ENCODE peak calls at places on chromosomes 13 and 19, in seven cellular contexts. D is breast epithelium; E is GM12878; N is CD8-positive, alpha-beta memory T cell; C is astrocyte; V is AG10803; S is left lung. X is an unnamed sample.
A peak's percentile ranks its signal among the peaks of the same experiment; 100 is the strongest.

GRCh38 chr19:50496189-50497029 is 14.6 kb downstream of the JOSD2 start:
- DNase-seq in D (no peak), E (no peak), N (no peak), C (no peak), V (no peak), S (no peak), X (no peak)

GRCh38 chr19:17686592-17687042 is 1.5 kb downstream of the UNC13A start:
- DNase-seq in D (no peak), E (no peak), N (no peak), C (no peak), V (no peak), S (no peak), X (no peak)

GRCh38 chr13:97781891-97782305 is 171.6 kb upstream of the IPO5 start:
- DNase-seq in D (no peak), E (no peak), N (no peak), C (no peak), V (no peak), S (no peak), X (no peak)

GRCh38 chr13:24076636-24077035 is 83.9 kb upstream of the SPATA13 start:
- DNase-seq in D (no peak), E (no peak), N (no peak), C (no peak), V (no peak), S (no peak), X (no peak)

GRCh38 chr13:36999054-36999927 is at the start of gene ALG5:
- DNase-seq in D (peak; percentile 78), E (peak; percentile 44), N (peak; percentile 97), C (peak; percentile 75), V (peak; percentile 87), S (peak; percentile 91), X (peak; percentile 59)

GRCh38 chr13:37059136-37059847 is at the start of gene SUPT20H:
- DNase-seq in D (peak; percentile 88), E (peak; percentile 47), N (peak; percentile 90), C (peak; percentile 84), V (peak; percentile 90), S (peak; percentile 95), X (peak; percentile 67)

GRCh38 chr19:45468159-45468651 is 409 bp downstream of the FOSB start:
- DNase-seq in D (no peak), E (no peak), N (no peak), C (no peak), V (peak; percentile 24), S (peak; percentile 53), X (no peak)

GRCh38 chr13:98761126-98761978 is 8.9 kb upstream of the SLC15A1 start:
- DNase-seq in D (no peak), E (peak; percentile 11), N (no peak), C (peak; percentile 25), V (peak; percentile 78), S (no peak), X (no peak)

GRCh38 chr19:307111-307531 is 15.9 kb upstream of the PLPP2 start:
- DNase-seq in D (no peak), E (no peak), N (no peak), C (no peak), V (no peak), S (no peak), X (no peak)

GRCh38 chr13:113603116-113603710 is 18.7 kb downstream of the TFDP1 start:
- DNase-seq in D (no peak), E (no peak), N (no peak), C (no peak), V (no peak), S (no peak), X (no peak)

GRCh38 chr19:12647490-12648071 is 19.0 kb downstream of the MAN2B1 start:
- DNase-seq in D (no peak), E (no peak), N (peak; percentile 29), C (no peak), V (peak; percentile 16), S (peak; percentile 71), X (no peak)

GRCh38 chr13:95480131-95480545 is 72.4 kb upstream of the CLDN10 start:
- DNase-seq in D (no peak), E (peak; percentile 71), N (no peak), C (no peak), V (no peak), S (peak; percentile 70), X (no peak)

GRCh38 chr19:56162258-56162657 is 13.6 kb upstream of the GALP start:
- DNase-seq in D (no peak), E (no peak), N (no peak), C (peak; percentile 20), V (no peak), S (no peak), X (no peak)

GRCh38 chr19:18304496-18305312 is 18.2 kb downstream of the LSM4 start:
- DNase-seq in D (peak; percentile 75), E (no peak), N (peak; percentile 78), C (peak; percentile 70), V (peak; percentile 71), S (peak; percentile 86), X (no peak)

GRCh38 chr19:38837656-38838121 is 6.1 kb upstream of the ECH1 start:
- DNase-seq in D (no peak), E (no peak), N (no peak), C (no peak), V (no peak), S (no peak), X (no peak)

GRCh38 chr19:10641248-10641647 is 12.9 kb upstream of the ILF3 start:
- DNase-seq in D (no peak), E (no peak), N (no peak), C (no peak), V (no peak), S (no peak), X (no peak)

GRCh38 chr19:51811344-51811743 is 16.4 kb downstream of the FPR3 start:
- DNase-seq in D (no peak), E (no peak), N (no peak), C (no peak), V (no peak), S (peak; percentile 78), X (no peak)

GRCh38 chr13:36282818-36283432 is 14.7 kb downstream of the CCDC169 start:
- DNase-seq in D (no peak), E (no peak), N (peak; percentile 19), C (peak; percentile 28), V (peak; percentile 50), S (no peak), X (no peak)

GRCh38 chr19:41321600-41322270 is 11.8 kb downstream of the CCDC97 start:
- DNase-seq in D (no peak), E (no peak), N (no peak), C (peak; percentile 80), V (peak; percentile 70), S (peak; percentile 49), X (no peak)

GRCh38 chr19:10505583-10506229 is 2.5 kb upstream of the KEAP1 start:
- DNase-seq in D (peak; percentile 53), E (no peak), N (peak; percentile 73), C (no peak), V (peak; percentile 61), S (peak; percentile 79), X (no peak)

GRCh38 chr19:55693336-55693974 is 18.4 kb downstream of the EPN1 start:
- DNase-seq in D (no peak), E (no peak), N (no peak), C (no peak), V (no peak), S (peak; percentile 19), X (no peak)

GRCh38 chr13:39565036-39565949 is 37.7 kb downstream of the LHFPL6 start:
- DNase-seq in D (no peak), E (no peak), N (no peak), C (peak; percentile 97), V (peak; percentile 97), S (no peak), X (no peak)

GRCh38 chr19:22422220-22422619 is at the start of gene ZNF98:
- DNase-seq in D (peak; percentile 64), E (no peak), N (no peak), C (no peak), V (no peak), S (no peak), X (no peak)

GRCh38 chr19:51124729-51125128 is at the start of gene SIGLEC9:
- DNase-seq in D (no peak), E (no peak), N (peak; percentile 10), C (no peak), V (no peak), S (peak; percentile 82), X (no peak)

GRCh38 chr19:10636304-10636972 is 11.1 kb downstream of the SLC44A2 start:
- DNase-seq in D (no peak), E (no peak), N (no peak), C (no peak), V (no peak), S (no peak), X (no peak)

GRCh38 chr13:38514575-38514974 is 164.9 kb downstream of the UFM1 start:
- DNase-seq in D (no peak), E (no peak), N (no peak), C (no peak), V (no peak), S (no peak), X (no peak)
- H3K4me3 ChIP-seq in D (no peak overlapping the region), E (no peak overlapping the region), N (no peak overlapping the region), C (no peak overlapping the region), V (no peak overlapping the region), S (no peak overlapping the region), X (no peak overlapping the region)

GRCh38 chr19:16463991-16464575 is 7.7 kb downstream of the EPS15L1 start:
- DNase-seq in D (no peak), E (no peak), N (no peak), C (peak; percentile 56), V (no peak), S (no peak), X (no peak)
- H3K4me3 ChIP-seq in D (no peak overlapping the region), E (no peak overlapping the region), N (no peak overlapping the region), C (no peak overlapping the region), V (no peak overlapping the region), S (no peak overlapping the region), X (no peak overlapping the region)

GRCh38 chr19:35546532-35546931 is 1.1 kb downstream of the TMEM147 start:
- DNase-seq in D (no peak), E (no peak), N (no peak), C (no peak), V (no peak), S (no peak), X (no peak)
- H3K4me3 ChIP-seq in D (peak overlapping the region; percentile 87), E (peak overlapping the region; percentile 77), N (peak overlapping the region; percentile 76), C (peak overlapping the region; percentile 88), V (peak overlapping the region; percentile 86), S (peak overlapping the region; percentile 75), X (peak overlapping the region; percentile 80)

GRCh38 chr19:3024509-3024869 is 4.6 kb downstream of the TLE2 start:
- DNase-seq in D (no peak), E (no peak), N (no peak), C (no peak), V (no peak), S (no peak), X (no peak)
- H3K4me3 ChIP-seq in D (no peak overlapping the region), E (no peak overlapping the region), N (no peak overlapping the region), C (no peak overlapping the region), V (no peak overlapping the region), S (no peak overlapping the region), X (no peak overlapping the region)

GRCh38 chr13:27789153-27789494 is 3.2 kb upstream of the GSX1 start:
- DNase-seq in D (no peak), E (no peak), N (peak; percentile 22), C (no peak), V (no peak), S (no peak), X (no peak)
- H3K4me3 ChIP-seq in D (no peak overlapping the region), E (no peak overlapping the region), N (peak overlapping the region; percentile 43), C (no peak overlapping the region), V (no peak overlapping the region), S (no peak overlapping the region), X (no peak overlapping the region)

DNA sequence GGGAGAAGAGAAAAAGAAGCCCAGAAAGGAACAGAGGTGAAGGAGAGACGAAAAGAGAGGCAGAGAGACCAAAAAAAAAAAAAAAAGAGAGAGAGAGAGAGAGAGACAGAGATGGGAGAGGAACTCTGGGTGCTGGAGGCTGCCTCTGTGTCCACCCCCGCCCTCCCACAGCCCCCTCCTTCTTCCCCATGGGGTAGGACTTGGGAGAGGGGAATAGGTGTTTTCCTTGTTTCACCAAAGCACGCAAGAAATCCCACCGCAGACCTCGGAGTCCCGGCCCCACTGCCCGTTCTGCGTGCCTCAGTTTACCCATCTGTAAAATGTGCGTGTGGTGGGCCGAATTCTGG is 4.9 kb downstream of the ONECUT3 start:
- DNase-seq in D (no peak), E (no peak), N (no peak), C (no peak), V (no peak), S (no peak), X (no peak)
- H3K4me3 ChIP-seq in D (no peak overlapping the region), E (no peak overlapping the region), N (no peak overlapping the region), C (no peak overlapping the region), V (no peak overlapping the region), S (no peak overlapping the region), X (no peak overlapping the region)